ENCODE peak calls at places on chromosome 21, in ten cellular contexts. T is cardiac fibroblast; F is progenitor cell of endocrine pancreas; M is foreskin fibroblast; K is tibial nerve; S is HL-60; Y is AG10803; H is type B pancreatic cell; L is CD4-positive, alpha-beta T cell; P is IMR-90. Z is an unnamed sample.

GRCh38 chr21:16775056-16775455 is 737.8 kb upstream of the CXADR start:
- DNase-seq in T (no peak), F (no peak), M (no peak), K (no peak), S (no peak), Y (no peak), H (no peak), L (no peak), P (no peak), Z (no peak)

GRCh38 chr21:22554690-22555316 is 1556.6 kb downstream of the NCAM2 start:
- DNase-seq in T (no peak), F (no peak), M (no peak), K (no peak), S (no peak), Y (no peak), H (no peak), L (no peak), P (no peak), Z (no peak)

GRCh38 chr21:46122758-46123683 is 25.1 kb downstream of the COL6A2 start:
- DNase-seq in T (no peak), F (no peak), M (no peak), K (peak; percentile 5), S (no peak), Y (no peak), H (peak; percentile 48), L (no peak), P (no peak), Z (peak; percentile 46)

GRCh38 chr21:46120301-46121285 is 22.7 kb downstream of the COL6A2 start:
- DNase-seq in T (no peak), F (peak; percentile 6), M (no peak), K (peak; percentile 9), S (no peak), Y (no peak), H (peak; percentile 61), L (no peak), P (no peak), Z (peak; percentile 75)

GRCh38 chr21:26800001-26800400 is 45.2 kb downstream of the ADAMTS1 start:
- DNase-seq in T (no peak), F (no peak), M (peak; percentile 58), K (no peak), S (no peak), Y (no peak), H (no peak), L (no peak), P (peak; percentile 15), Z (no peak)

GRCh38 chr21:46159390-46159789 is 4.0 kb upstream of the FTCD start:
- DNase-seq in T (no peak), F (no peak), M (no peak), K (peak; percentile 7), S (no peak), Y (no peak), H (no peak), L (no peak), P (no peak), Z (peak; percentile 41)

GRCh38 chr21:14050121-14050520 is 160.6 kb downstream of the LIPI start:
- DNase-seq in T (no peak), F (no peak), M (no peak), K (no peak), S (no peak), Y (no peak), H (no peak), L (no peak), P (no peak), Z (no peak)

GRCh38 chr21:43367296-43367695 is 59.6 kb downstream of the SIK1 start:
- DNase-seq in T (no peak), F (no peak), M (peak; percentile 16), K (no peak), S (no peak), Y (no peak), H (no peak), L (no peak), P (no peak), Z (peak; percentile 54)

GRCh38 chr21:45972353-45972715 is 9.2 kb upstream of the COL6A1 start:
- DNase-seq in T (peak; percentile 41), F (no peak), M (peak; percentile 58), K (no peak), S (no peak), Y (no peak), H (peak; percentile 73), L (no peak), P (no peak), Z (no peak)

DNA sequence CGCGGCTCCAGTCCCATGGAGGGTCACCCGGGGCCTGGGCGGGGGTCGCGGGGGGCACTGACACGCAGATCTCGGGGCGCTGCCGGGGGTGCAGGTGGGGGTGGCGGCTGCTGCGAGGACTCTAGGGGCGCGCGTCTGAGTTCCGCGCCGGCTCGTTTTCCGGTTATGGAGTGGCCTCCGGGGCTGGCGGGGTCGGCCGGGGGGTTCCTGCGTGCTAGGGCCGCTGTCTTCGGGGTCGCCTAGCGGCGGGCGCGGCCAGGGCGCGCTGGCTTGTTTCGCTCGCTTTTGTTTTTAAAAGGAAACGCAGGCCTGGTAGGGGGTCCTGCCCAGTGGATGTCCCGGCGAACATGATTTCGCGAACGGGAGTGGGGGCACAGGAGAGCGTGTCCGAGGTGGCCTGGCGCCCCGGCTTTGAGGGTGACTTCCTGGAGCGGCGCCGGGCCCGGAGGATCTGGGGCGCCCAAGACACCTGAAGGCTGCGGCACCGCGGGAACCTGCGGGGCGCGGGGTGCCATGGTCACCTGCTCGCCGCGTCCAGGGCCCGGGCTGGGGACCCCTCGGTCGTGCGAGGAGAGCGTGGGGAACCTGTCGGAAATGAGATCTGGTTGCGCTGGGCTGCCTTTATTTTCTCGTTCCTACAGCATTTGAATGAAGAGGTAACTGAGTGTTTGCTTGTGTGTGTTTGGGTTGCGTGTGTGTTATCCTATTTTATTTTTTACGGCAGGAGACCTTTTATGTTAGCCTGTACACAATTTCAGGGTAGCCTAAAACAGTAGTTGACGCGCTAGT is 618 bp downstream of the ETS2 start:
- DNase-seq in T (no peak), F (peak; percentile 27), M (peak; percentile 38), K (no peak), S (no peak), Y (no peak), H (no peak), L (no peak), P (no peak), Z (no peak)
- TF ChIP-seq CTCF in T (no peak), F (peak; percentile 49), M (no peak), K (peak; percentile 29), S (no peak), Y (peak; percentile 15), H (peak; percentile 69), L (no peak), P (peak; percentile 7), Z (peak; percentile 57)

DNA sequence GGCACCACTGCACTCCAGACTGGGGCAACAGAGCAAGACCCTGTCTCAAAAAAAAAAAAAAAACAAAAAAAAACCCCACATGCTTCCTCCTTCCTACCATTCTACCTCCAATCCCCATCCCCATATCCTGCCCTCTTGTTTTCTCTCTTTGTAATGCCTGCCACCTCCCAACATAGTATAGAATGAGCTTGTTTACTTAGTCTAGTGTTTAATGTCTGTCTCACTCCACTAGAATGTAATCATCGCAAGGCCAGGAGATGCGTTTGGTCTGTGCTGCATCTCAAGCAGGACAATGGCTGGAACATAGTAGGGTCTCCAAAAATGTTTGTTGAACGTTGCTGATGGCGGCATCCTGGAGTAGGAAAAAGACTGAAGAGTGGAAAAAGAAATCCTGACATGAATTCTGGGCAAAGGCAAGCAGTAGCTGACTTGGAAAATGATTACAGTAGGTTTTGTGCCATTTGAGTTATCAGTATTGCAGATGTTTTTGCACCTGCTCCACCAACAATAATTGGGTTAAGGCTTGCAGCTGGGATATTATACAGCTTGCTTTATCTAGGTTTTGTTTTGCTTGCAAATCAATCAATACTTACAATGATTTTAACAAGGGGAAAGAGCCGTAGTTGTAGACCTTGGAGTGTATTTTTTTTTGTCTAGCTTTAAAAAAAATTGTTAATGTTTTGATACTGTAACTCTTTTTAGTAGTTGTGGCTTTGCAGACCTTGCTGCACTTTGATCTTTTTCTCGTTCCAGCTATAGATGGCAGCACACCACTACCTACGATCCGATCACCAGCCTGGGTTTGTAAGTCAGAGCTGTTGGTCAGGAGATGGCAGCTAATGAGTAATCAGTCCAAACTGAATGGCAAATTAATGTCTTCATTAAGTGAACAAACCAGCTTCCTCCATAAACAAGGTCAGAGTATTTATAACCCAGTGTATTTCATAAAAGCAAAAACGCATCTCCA is 62.4 kb downstream of the BACH1 start:
- DNase-seq in T (no peak), F (no peak), M (no peak), K (no peak), S (no peak), Y (no peak), H (no peak), L (no peak), P (peak; percentile 40), Z (no peak)
- TF ChIP-seq CTCF in T (no peak), F (peak; percentile 42), M (no peak), K (no peak), S (no peak), Y (no peak), H (peak; percentile 26), L (peak; percentile 56), P (no peak), Z (peak; percentile 50)

DNA sequence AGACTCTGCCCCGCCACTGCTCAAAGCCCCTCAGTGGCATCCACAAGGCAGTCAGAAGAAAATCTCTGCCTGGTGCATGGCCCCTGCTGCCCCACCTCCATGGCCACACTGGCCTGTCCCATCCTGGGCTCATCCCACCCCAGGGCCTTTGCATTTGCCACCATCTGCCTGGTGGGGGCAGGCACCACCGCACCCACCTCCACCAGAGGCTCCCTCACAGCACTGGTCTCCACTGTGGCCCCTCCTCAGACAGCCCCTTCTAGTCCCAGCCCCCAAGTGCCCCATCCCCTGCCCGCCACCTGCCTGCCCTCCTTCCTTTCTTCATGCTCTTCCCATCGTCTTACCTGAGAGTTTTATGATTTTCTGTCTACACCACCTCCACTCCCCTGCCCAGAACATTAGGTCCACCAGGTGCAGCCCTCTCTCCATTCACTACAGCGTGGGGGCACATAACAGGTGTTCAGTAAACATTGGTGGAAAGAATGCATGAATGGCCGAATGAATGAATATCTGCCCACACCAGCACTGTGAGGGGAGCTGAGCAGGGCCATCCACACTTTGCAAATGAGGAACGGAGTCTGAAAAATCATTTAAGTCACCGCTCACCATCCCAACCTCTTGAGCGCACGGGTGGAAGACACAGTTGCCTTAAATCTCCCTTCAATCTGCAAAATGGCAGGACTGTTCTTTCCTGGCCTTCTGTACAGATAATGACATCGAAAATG is 2.1 kb downstream of the PRDM15 start:
- DNase-seq in T (no peak), F (no peak), M (no peak), K (no peak), S (no peak), Y (no peak), H (no peak), L (no peak), P (no peak), Z (no peak)
- TF ChIP-seq CTCF in T (no peak), F (no peak), M (no peak), K (no peak), S (no peak), Y (no peak), H (no peak), L (no peak), P (no peak), Z (no peak)

DNA sequence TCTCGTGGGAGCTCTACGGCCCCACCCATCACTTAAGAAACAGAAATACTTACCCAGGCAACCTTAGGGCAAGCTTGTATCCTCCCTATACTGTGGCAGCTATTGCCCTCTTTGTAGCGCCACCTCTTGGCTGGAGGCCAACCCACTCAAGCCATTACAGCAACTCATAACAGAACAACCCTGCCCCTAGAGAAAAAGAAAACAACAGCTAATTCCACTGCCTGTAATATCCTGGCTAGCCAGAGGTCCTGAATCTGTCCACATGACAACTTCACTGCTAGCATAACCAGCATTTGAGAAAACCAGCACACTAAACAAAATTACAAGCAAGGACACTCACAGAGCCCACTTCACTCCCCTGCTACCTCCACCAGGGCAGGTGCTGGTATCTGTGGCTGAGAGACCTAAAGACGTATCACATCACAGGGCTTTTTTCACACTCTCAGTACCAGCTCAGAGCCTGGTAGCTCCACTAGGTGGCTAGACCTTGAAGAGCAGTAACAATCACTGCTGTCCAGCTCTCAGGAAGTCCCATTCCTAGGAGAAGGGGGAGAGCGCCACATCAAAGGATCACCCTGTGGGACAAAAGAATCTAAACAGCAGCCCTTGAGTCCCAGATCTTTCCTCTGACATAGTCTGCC is 14.5 kb upstream of the MX1 start:
- DNase-seq in T (peak; percentile 7), F (no peak), M (no peak), K (no peak), S (no peak), Y (no peak), H (no peak), L (no peak), P (no peak), Z (no peak)
- TF ChIP-seq CTCF in T (no peak), F (no peak), M (no peak), K (no peak), S (no peak), Y (peak; percentile 25), H (peak; percentile 45), L (no peak), P (no peak), Z (peak; percentile 62)